ENCODE peak calls at places on chromosomes 6 and 20, in nine cellular contexts. One of them, this sample, is unnamed.

GRCh38 chr6:151475653-151476523 is 17.9 kb upstream of the CCDC170 start:
- DNase-seq in mesendoderm: peak
- DNase-seq in IMR-90: peak
- DNase-seq in hepatocyte: peak
- DNase-seq in AG04449: no peak
- DNase-seq in spleen: no peak
- DNase-seq in GM12864: no peak
- DNase-seq in fibroblast of pulmonary artery: peak
- DNase-seq in HFF-Myc: peak
- DNase-seq in this sample: no peak

GRCh38 chr6:166005846-166006592 is 161.6 kb downstream of the TBXT start:
- DNase-seq in mesendoderm: peak
- DNase-seq in IMR-90: peak
- DNase-seq in hepatocyte: peak
- DNase-seq in AG04449: peak
- DNase-seq in spleen: no peak
- DNase-seq in GM12864: no peak
- DNase-seq in fibroblast of pulmonary artery: peak
- DNase-seq in HFF-Myc: no peak
- DNase-seq in this sample: no peak

GRCh38 chr6:109690373-109690739 is 646 bp downstream of the AK9 start:
- DNase-seq in mesendoderm: peak
- DNase-seq in IMR-90: no peak
- DNase-seq in hepatocyte: peak
- DNase-seq in AG04449: no peak
- DNase-seq in spleen: peak
- DNase-seq in GM12864: no peak
- DNase-seq in fibroblast of pulmonary artery: no peak
- DNase-seq in HFF-Myc: no peak
- DNase-seq in this sample: peak

GRCh38 chr6:32432050-32432450 is 7.6 kb upstream of the HLA-DRA start:
- DNase-seq in mesendoderm: peak
- DNase-seq in IMR-90: peak
- DNase-seq in hepatocyte: peak
- DNase-seq in AG04449: no peak
- DNase-seq in spleen: no peak
- DNase-seq in GM12864: peak
- DNase-seq in fibroblast of pulmonary artery: peak
- DNase-seq in HFF-Myc: no peak
- DNase-seq in this sample: no peak

GRCh38 chr20:3281437-3281836 is 42.4 kb upstream of the SLC4A11 start:
- DNase-seq in mesendoderm: no peak
- DNase-seq in IMR-90: no peak
- DNase-seq in hepatocyte: no peak
- DNase-seq in AG04449: no peak
- DNase-seq in spleen: no peak
- DNase-seq in GM12864: no peak
- DNase-seq in fibroblast of pulmonary artery: no peak
- DNase-seq in HFF-Myc: no peak
- DNase-seq in this sample: no peak

GRCh38 chr6:108127826-108128225 is 38.0 kb upstream of the NR2E1 start:
- DNase-seq in mesendoderm: no peak
- DNase-seq in IMR-90: no peak
- DNase-seq in hepatocyte: peak
- DNase-seq in AG04449: no peak
- DNase-seq in spleen: no peak
- DNase-seq in GM12864: no peak
- DNase-seq in fibroblast of pulmonary artery: no peak
- DNase-seq in HFF-Myc: no peak
- DNase-seq in this sample: no peak

GRCh38 chr6:146985111-146985510 is 219.1 kb upstream of the STXBP5 start:
- DNase-seq in mesendoderm: no peak
- DNase-seq in IMR-90: no peak
- DNase-seq in hepatocyte: peak
- DNase-seq in AG04449: no peak
- DNase-seq in spleen: no peak
- DNase-seq in GM12864: no peak
- DNase-seq in fibroblast of pulmonary artery: no peak
- DNase-seq in HFF-Myc: no peak
- DNase-seq in this sample: no peak

GRCh38 chr6:18141805-18142590 is 12.9 kb downstream of the TPMT start:
- DNase-seq in mesendoderm: peak
- DNase-seq in IMR-90: no peak
- DNase-seq in hepatocyte: no peak
- DNase-seq in AG04449: no peak
- DNase-seq in spleen: no peak
- DNase-seq in GM12864: no peak
- DNase-seq in fibroblast of pulmonary artery: no peak
- DNase-seq in HFF-Myc: no peak
- DNase-seq in this sample: no peak

GRCh38 chr6:86969573-86969972 is 32.2 kb downstream of the HTR1E start:
- DNase-seq in mesendoderm: no peak
- DNase-seq in IMR-90: no peak
- DNase-seq in hepatocyte: no peak
- DNase-seq in AG04449: no peak
- DNase-seq in spleen: no peak
- DNase-seq in GM12864: no peak
- DNase-seq in fibroblast of pulmonary artery: no peak
- DNase-seq in HFF-Myc: no peak
- DNase-seq in this sample: no peak

GRCh38 chr6:15962449-15962764 is 166.5 kb upstream of the MYLIP start:
- DNase-seq in mesendoderm: peak
- DNase-seq in IMR-90: peak
- DNase-seq in hepatocyte: no peak
- DNase-seq in AG04449: peak
- DNase-seq in spleen: no peak
- DNase-seq in GM12864: peak
- DNase-seq in fibroblast of pulmonary artery: peak
- DNase-seq in HFF-Myc: peak
- DNase-seq in this sample: peak

GRCh38 chr20:60224914-60225313 is 266.7 kb downstream of the CDH26 start:
- DNase-seq in mesendoderm: peak
- DNase-seq in IMR-90: no peak
- DNase-seq in hepatocyte: peak
- DNase-seq in AG04449: no peak
- DNase-seq in spleen: no peak
- DNase-seq in GM12864: no peak
- DNase-seq in fibroblast of pulmonary artery: peak
- DNase-seq in HFF-Myc: no peak
- DNase-seq in this sample: no peak

GRCh38 chr6:81838724-81839425 is 86.4 kb upstream of the TENT5A start:
- DNase-seq in mesendoderm: peak
- DNase-seq in IMR-90: no peak
- DNase-seq in hepatocyte: no peak
- DNase-seq in AG04449: no peak
- DNase-seq in spleen: no peak
- DNase-seq in GM12864: no peak
- DNase-seq in fibroblast of pulmonary artery: no peak
- DNase-seq in HFF-Myc: no peak
- DNase-seq in this sample: no peak

GRCh38 chr6:153563001-153563400 is 431.9 kb upstream of the RGS17 start:
- DNase-seq in mesendoderm: peak
- DNase-seq in IMR-90: no peak
- DNase-seq in hepatocyte: no peak
- DNase-seq in AG04449: no peak
- DNase-seq in spleen: no peak
- DNase-seq in GM12864: no peak
- DNase-seq in fibroblast of pulmonary artery: no peak
- DNase-seq in HFF-Myc: no peak
- DNase-seq in this sample: no peak

GRCh38 chr20:10492065-10492464 is 57.0 kb downstream of the SLX4IP start:
- DNase-seq in mesendoderm: no peak
- DNase-seq in IMR-90: peak
- DNase-seq in hepatocyte: no peak
- DNase-seq in AG04449: no peak
- DNase-seq in spleen: no peak
- DNase-seq in GM12864: no peak
- DNase-seq in fibroblast of pulmonary artery: peak
- DNase-seq in HFF-Myc: no peak
- DNase-seq in this sample: no peak

GRCh38 chr6:33163540-33163939 is 28.7 kb downstream of the COL11A2 start:
- DNase-seq in mesendoderm: no peak
- DNase-seq in IMR-90: no peak
- DNase-seq in hepatocyte: no peak
- DNase-seq in AG04449: no peak
- DNase-seq in spleen: no peak
- DNase-seq in GM12864: no peak
- DNase-seq in fibroblast of pulmonary artery: no peak
- DNase-seq in HFF-Myc: no peak
- DNase-seq in this sample: no peak

GRCh38 chr6:45637611-45638257 is 260.0 kb upstream of the SUPT3H start:
- DNase-seq in mesendoderm: no peak
- DNase-seq in IMR-90: no peak
- DNase-seq in hepatocyte: peak
- DNase-seq in AG04449: no peak
- DNase-seq in spleen: no peak
- DNase-seq in GM12864: no peak
- DNase-seq in fibroblast of pulmonary artery: no peak
- DNase-seq in HFF-Myc: peak
- DNase-seq in this sample: no peak

GRCh38 chr20:18133962-18134361 is 3.7 kb upstream of the KAT14 start:
- DNase-seq in mesendoderm: no peak
- DNase-seq in IMR-90: no peak
- DNase-seq in hepatocyte: no peak
- DNase-seq in AG04449: no peak
- DNase-seq in spleen: no peak
- DNase-seq in GM12864: no peak
- DNase-seq in fibroblast of pulmonary artery: no peak
- DNase-seq in HFF-Myc: no peak
- DNase-seq in this sample: no peak

GRCh38 chr6:30882764-30883475 is 1.4 kb upstream of the DDR1 start:
- DNase-seq in mesendoderm: peak
- DNase-seq in IMR-90: no peak
- DNase-seq in hepatocyte: peak
- DNase-seq in AG04449: no peak
- DNase-seq in spleen: peak
- DNase-seq in GM12864: peak
- DNase-seq in fibroblast of pulmonary artery: no peak
- DNase-seq in HFF-Myc: no peak
- DNase-seq in this sample: peak
- H3K4me3 ChIP-seq in mesendoderm: peak
- H3K4me3 ChIP-seq in IMR-90: no peak
- H3K4me3 ChIP-seq in hepatocyte: peak
- H3K4me3 ChIP-seq in AG04449: peak
- H3K4me3 ChIP-seq in spleen: no peak
- H3K4me3 ChIP-seq in GM12864: peak
- H3K4me3 ChIP-seq in fibroblast of pulmonary artery: no peak
- H3K4me3 ChIP-seq in HFF-Myc: no peak
- H3K4me3 ChIP-seq in this sample: peak

GRCh38 chr6:111566873-111567517 is 38.7 kb downstream of the TRAF3IP2 start:
- DNase-seq in mesendoderm: no peak
- DNase-seq in IMR-90: no peak
- DNase-seq in hepatocyte: peak
- DNase-seq in AG04449: no peak
- DNase-seq in spleen: no peak
- DNase-seq in GM12864: no peak
- DNase-seq in fibroblast of pulmonary artery: peak
- DNase-seq in HFF-Myc: no peak
- DNase-seq in this sample: no peak
- H3K4me3 ChIP-seq in mesendoderm: no peak
- H3K4me3 ChIP-seq in IMR-90: no peak
- H3K4me3 ChIP-seq in hepatocyte: no peak
- H3K4me3 ChIP-seq in AG04449: no peak
- H3K4me3 ChIP-seq in spleen: no peak
- H3K4me3 ChIP-seq in GM12864: no peak
- H3K4me3 ChIP-seq in fibroblast of pulmonary artery: no peak
- H3K4me3 ChIP-seq in HFF-Myc: no peak
- H3K4me3 ChIP-seq in this sample: no peak

GRCh38 chr6:141131616-141132015 is 1001.1 kb upstream of the GJE1 start:
- DNase-seq in mesendoderm: no peak
- DNase-seq in IMR-90: no peak
- DNase-seq in hepatocyte: no peak
- DNase-seq in AG04449: no peak
- DNase-seq in spleen: no peak
- DNase-seq in GM12864: no peak
- DNase-seq in fibroblast of pulmonary artery: no peak
- DNase-seq in HFF-Myc: no peak
- DNase-seq in this sample: no peak
- H3K4me3 ChIP-seq in mesendoderm: no peak
- H3K4me3 ChIP-seq in IMR-90: no peak
- H3K4me3 ChIP-seq in hepatocyte: no peak
- H3K4me3 ChIP-seq in AG04449: no peak
- H3K4me3 ChIP-seq in spleen: no peak
- H3K4me3 ChIP-seq in GM12864: no peak
- H3K4me3 ChIP-seq in fibroblast of pulmonary artery: no peak
- H3K4me3 ChIP-seq in HFF-Myc: no peak
- H3K4me3 ChIP-seq in this sample: no peak

GRCh38 chr6:158688860-158689259 is 39.0 kb downstream of the SYTL3 start:
- DNase-seq in mesendoderm: no peak
- DNase-seq in IMR-90: peak
- DNase-seq in hepatocyte: no peak
- DNase-seq in AG04449: no peak
- DNase-seq in spleen: no peak
- DNase-seq in GM12864: no peak
- DNase-seq in fibroblast of pulmonary artery: peak
- DNase-seq in HFF-Myc: no peak
- DNase-seq in this sample: no peak

GRCh38 chr6:158686311-158686710 is 36.5 kb downstream of the SYTL3 start:
- DNase-seq in mesendoderm: no peak
- DNase-seq in IMR-90: no peak
- DNase-seq in hepatocyte: no peak
- DNase-seq in AG04449: no peak
- DNase-seq in spleen: peak
- DNase-seq in GM12864: no peak
- DNase-seq in fibroblast of pulmonary artery: no peak
- DNase-seq in HFF-Myc: no peak
- DNase-seq in this sample: no peak

GRCh38 chr6:158687507-158687906 is 37.7 kb downstream of the SYTL3 start:
- DNase-seq in mesendoderm: no peak
- DNase-seq in IMR-90: no peak
- DNase-seq in hepatocyte: no peak
- DNase-seq in AG04449: no peak
- DNase-seq in spleen: no peak
- DNase-seq in GM12864: no peak
- DNase-seq in fibroblast of pulmonary artery: no peak
- DNase-seq in HFF-Myc: no peak
- DNase-seq in this sample: no peak

GRCh38 chr6:158684745-158685355 is 35.0 kb downstream of the SYTL3 start:
- DNase-seq in mesendoderm: no peak
- DNase-seq in IMR-90: no peak
- DNase-seq in hepatocyte: no peak
- DNase-seq in AG04449: no peak
- DNase-seq in spleen: no peak
- DNase-seq in GM12864: no peak
- DNase-seq in fibroblast of pulmonary artery: no peak
- DNase-seq in HFF-Myc: no peak
- DNase-seq in this sample: no peak

DNA sequence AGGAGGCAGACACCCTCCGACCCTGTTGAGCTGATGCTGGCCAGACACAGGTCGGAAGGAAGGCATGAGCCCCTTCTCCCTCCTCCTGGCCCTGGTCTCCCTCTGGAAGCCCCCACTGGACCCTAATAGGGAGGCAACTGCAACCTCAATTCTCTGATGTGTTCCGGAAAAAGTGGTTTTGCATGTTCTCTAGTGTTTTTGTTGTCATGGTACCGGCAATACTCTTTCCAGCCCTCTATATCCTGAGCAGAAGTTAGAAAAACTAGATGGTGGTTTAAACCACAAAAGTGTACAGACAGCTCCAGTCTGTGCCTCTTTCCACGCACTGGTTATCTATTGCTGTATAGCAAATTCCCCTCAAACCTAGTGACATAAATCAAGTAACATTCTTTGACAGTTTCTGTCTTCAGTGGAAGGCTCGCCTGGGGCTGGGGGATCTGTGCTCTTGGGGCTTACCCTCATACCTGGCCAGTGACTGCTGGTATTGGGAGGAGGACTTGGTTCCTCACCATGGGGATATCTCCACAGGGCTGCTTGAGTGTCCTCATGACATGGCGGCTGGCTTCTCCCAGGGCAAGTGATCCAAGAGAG is 37.0 kb downstream of the SYTL3 start:
- DNase-seq in mesendoderm: no peak
- DNase-seq in IMR-90: no peak
- DNase-seq in hepatocyte: no peak
- DNase-seq in AG04449: no peak
- DNase-seq in spleen: peak
- DNase-seq in GM12864: no peak
- DNase-seq in fibroblast of pulmonary artery: no peak
- DNase-seq in HFF-Myc: no peak
- DNase-seq in this sample: no peak
- H3K4me3 ChIP-seq in mesendoderm: no peak
- H3K4me3 ChIP-seq in IMR-90: no peak
- H3K4me3 ChIP-seq in hepatocyte: no peak
- H3K4me3 ChIP-seq in AG04449: no peak
- H3K4me3 ChIP-seq in spleen: no peak
- H3K4me3 ChIP-seq in GM12864: no peak
- H3K4me3 ChIP-seq in fibroblast of pulmonary artery: no peak
- H3K4me3 ChIP-seq in HFF-Myc: no peak
- H3K4me3 ChIP-seq in this sample: no peak

This sample was measured in GM06990.